ENCODE peak calls at places on chromosome 14, in nine cellular contexts. One of them, this sample, is unnamed.
A peak's percentile ranks its signal among the peaks of the same experiment; 100 is the strongest.

GRCh38 chr14:61620130-61620946 is 75.0 kb upstream of the HIF1A start:
- DNase-seq in brain microvascular endothelial cell: peak; percentile 57
- DNase-seq in body of pancreas: no peak
- DNase-seq in AG04450: peak; percentile 57
- DNase-seq in choroid plexus epithelial cell: peak; percentile 97
- DNase-seq in lower leg skin: no peak
- DNase-seq in testis: no peak
- DNase-seq in A673: no peak
- DNase-seq in AG10803: peak; percentile 98
- DNase-seq in this sample: peak; percentile 74

GRCh38 chr14:90419200-90419599 is 22.4 kb downstream of the CALM1 start:
- DNase-seq in AG10803: peak; percentile 91
- DNase-seq in lower leg skin: peak; percentile 64
- DNase-seq in brain microvascular endothelial cell: peak; percentile 92
- DNase-seq in testis: peak; percentile 74
- DNase-seq in A673: peak; percentile 83
- DNase-seq in AG04450: peak; percentile 86
- DNase-seq in choroid plexus epithelial cell: peak; percentile 91
- DNase-seq in body of pancreas: peak; percentile 80
- DNase-seq in this sample: no peak

GRCh38 chr14:52106853-52107252 is 38.0 kb upstream of the NID2 start:
- DNase-seq in body of pancreas: no peak
- DNase-seq in testis: no peak
- DNase-seq in AG10803: no peak
- DNase-seq in lower leg skin: no peak
- DNase-seq in brain microvascular endothelial cell: no peak
- DNase-seq in AG04450: no peak
- DNase-seq in A673: no peak
- DNase-seq in choroid plexus epithelial cell: no peak
- DNase-seq in this sample: no peak

GRCh38 chr14:49218436-49219092 is 367.6 kb downstream of the RPS29 start:
- DNase-seq in lower leg skin: no peak
- DNase-seq in testis: no peak
- DNase-seq in A673: no peak
- DNase-seq in body of pancreas: no peak
- DNase-seq in AG10803: no peak
- DNase-seq in brain microvascular endothelial cell: peak; percentile 41
- DNase-seq in choroid plexus epithelial cell: peak; percentile 4
- DNase-seq in AG04450: no peak
- DNase-seq in this sample: no peak

GRCh38 chr14:77882631-77883030 is 82.7 kb downstream of the ADCK1 start:
- DNase-seq in body of pancreas: no peak
- DNase-seq in choroid plexus epithelial cell: peak; percentile 37
- DNase-seq in lower leg skin: peak; percentile 35
- DNase-seq in brain microvascular endothelial cell: no peak
- DNase-seq in testis: no peak
- DNase-seq in AG10803: peak; percentile 42
- DNase-seq in A673: no peak
- DNase-seq in AG04450: no peak
- DNase-seq in this sample: no peak

GRCh38 chr14:58151264-58151700 is 731 bp downstream of the ARMH4 start:
- DNase-seq in choroid plexus epithelial cell: peak; percentile 14
- DNase-seq in brain microvascular endothelial cell: peak; percentile 17
- DNase-seq in testis: peak; percentile 37
- DNase-seq in AG04450: no peak
- DNase-seq in body of pancreas: no peak
- DNase-seq in lower leg skin: no peak
- DNase-seq in AG10803: peak; percentile 7
- DNase-seq in A673: no peak
- DNase-seq in this sample: peak; percentile 7

GRCh38 chr14:30603402-30603801 is 18.7 kb upstream of the SCFD1 start:
- DNase-seq in testis: no peak
- DNase-seq in brain microvascular endothelial cell: no peak
- DNase-seq in body of pancreas: no peak
- DNase-seq in AG04450: no peak
- DNase-seq in lower leg skin: no peak
- DNase-seq in choroid plexus epithelial cell: no peak
- DNase-seq in A673: no peak
- DNase-seq in AG10803: no peak
- DNase-seq in this sample: no peak

GRCh38 chr14:68822132-68822651 is 29.3 kb upstream of the ZFP36L1 start:
- DNase-seq in AG04450: no peak
- DNase-seq in AG10803: no peak
- DNase-seq in body of pancreas: no peak
- DNase-seq in choroid plexus epithelial cell: no peak
- DNase-seq in A673: no peak
- DNase-seq in testis: no peak
- DNase-seq in lower leg skin: no peak
- DNase-seq in brain microvascular endothelial cell: no peak
- DNase-seq in this sample: peak; percentile 57

GRCh38 chr14:91839754-91840153 is 27.6 kb downstream of the TC2N start:
- DNase-seq in testis: no peak
- DNase-seq in body of pancreas: no peak
- DNase-seq in lower leg skin: no peak
- DNase-seq in choroid plexus epithelial cell: no peak
- DNase-seq in AG04450: no peak
- DNase-seq in brain microvascular endothelial cell: no peak
- DNase-seq in A673: no peak
- DNase-seq in AG10803: no peak
- DNase-seq in this sample: peak; percentile 17

GRCh38 chr14:99562848-99563748 is 40.9 kb downstream of the CCDC85C start:
- DNase-seq in choroid plexus epithelial cell: peak; percentile 76
- DNase-seq in AG04450: peak; percentile 39
- DNase-seq in A673: no peak
- DNase-seq in testis: peak; percentile 86
- DNase-seq in brain microvascular endothelial cell: peak; percentile 48
- DNase-seq in lower leg skin: no peak
- DNase-seq in AG10803: peak; percentile 64
- DNase-seq in body of pancreas: peak; percentile 97
- DNase-seq in this sample: no peak
- TF ChIP-seq CTCF in choroid plexus epithelial cell: peak; percentile 79
- TF ChIP-seq CTCF in AG04450: peak; percentile 61
- TF ChIP-seq CTCF in A673: no peak
- TF ChIP-seq CTCF in testis: no peak
- TF ChIP-seq CTCF in brain microvascular endothelial cell: peak; percentile 76
- TF ChIP-seq CTCF in lower leg skin: no peak
- TF ChIP-seq CTCF in AG10803: peak; percentile 47
- TF ChIP-seq CTCF in body of pancreas: peak; percentile 78
- TF ChIP-seq CTCF in this sample: no peak

GRCh38 chr14:74977164-74977900 is 21.9 kb upstream of the PGF start:
- DNase-seq in testis: peak; percentile 5
- DNase-seq in body of pancreas: no peak
- DNase-seq in A673: no peak
- DNase-seq in brain microvascular endothelial cell: no peak
- DNase-seq in lower leg skin: no peak
- DNase-seq in AG10803: no peak
- DNase-seq in choroid plexus epithelial cell: no peak
- DNase-seq in AG04450: no peak
- DNase-seq in this sample: no peak
- TF ChIP-seq CTCF in testis: no peak
- TF ChIP-seq CTCF in body of pancreas: no peak
- TF ChIP-seq CTCF in A673: no peak
- TF ChIP-seq CTCF in brain microvascular endothelial cell: no peak
- TF ChIP-seq CTCF in lower leg skin: no peak
- TF ChIP-seq CTCF in AG10803: no peak
- TF ChIP-seq CTCF in choroid plexus epithelial cell: no peak
- TF ChIP-seq CTCF in AG04450: no peak
- TF ChIP-seq CTCF in this sample: no peak

GRCh38 chr14:104871145-104871655 is 6.1 kb downstream of the CEP170B start:
- DNase-seq in body of pancreas: peak; percentile 8
- DNase-seq in AG10803: no peak
- DNase-seq in A673: no peak
- DNase-seq in choroid plexus epithelial cell: no peak
- DNase-seq in AG04450: no peak
- DNase-seq in lower leg skin: no peak
- DNase-seq in testis: no peak
- DNase-seq in brain microvascular endothelial cell: no peak
- DNase-seq in this sample: no peak
- TF ChIP-seq CTCF in body of pancreas: no peak
- TF ChIP-seq CTCF in AG10803: no peak
- TF ChIP-seq CTCF in A673: no peak
- TF ChIP-seq CTCF in choroid plexus epithelial cell: no peak
- TF ChIP-seq CTCF in AG04450: no peak
- TF ChIP-seq CTCF in lower leg skin: no peak
- TF ChIP-seq CTCF in testis: no peak
- TF ChIP-seq CTCF in brain microvascular endothelial cell: no peak
- TF ChIP-seq CTCF in this sample: no peak

DNA sequence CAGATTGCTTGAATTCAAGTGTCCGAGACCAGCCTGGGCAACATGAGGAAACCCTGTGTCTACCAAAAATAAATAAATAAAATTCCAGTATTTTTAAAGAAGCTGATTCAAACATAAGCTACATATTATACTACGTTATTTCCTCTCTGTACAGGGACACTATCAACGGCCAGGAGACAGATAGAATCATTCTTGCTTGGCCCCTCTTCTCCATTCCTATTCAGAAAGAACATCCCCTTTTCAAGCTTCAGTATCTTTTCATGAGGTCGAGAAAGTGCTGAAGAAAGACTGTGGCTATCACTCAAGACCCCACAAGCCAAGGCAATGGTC is 314 bp upstream of the DHRS7 start:
- DNase-seq in lower leg skin: no peak
- DNase-seq in body of pancreas: no peak
- DNase-seq in A673: no peak
- DNase-seq in brain microvascular endothelial cell: no peak
- DNase-seq in AG04450: no peak
- DNase-seq in choroid plexus epithelial cell: no peak
- DNase-seq in AG10803: no peak
- DNase-seq in testis: no peak
- DNase-seq in this sample: no peak
- TF ChIP-seq CTCF in lower leg skin: no peak
- TF ChIP-seq CTCF in body of pancreas: no peak
- TF ChIP-seq CTCF in A673: peak; percentile 53
- TF ChIP-seq CTCF in brain microvascular endothelial cell: peak; percentile 49
- TF ChIP-seq CTCF in AG04450: no peak
- TF ChIP-seq CTCF in choroid plexus epithelial cell: no peak
- TF ChIP-seq CTCF in AG10803: peak; percentile 46
- TF ChIP-seq CTCF in testis: no peak
- TF ChIP-seq CTCF in this sample: no peak

This sample was measured in activated CD8-positive, alpha-beta T cell treated with anti-CD3 and anti-CD28 coated beads for 36 hours.